ENCODE peak calls at places on chromosomes 2 and 18, in five cellular contexts. O is IMR-90, N is colonic mucosa, E is HCT116, R is astrocyte. K is an unnamed sample. For H3K9me3 and H3K4me1, the result is how much of the 10 kb centered on the place peaks cover.

GRCh38 chr2:84919885-84920580 is 14.6 kb downstream of the TMSB10 start:
- DNase-seq in R (peak), O (peak), N (no peak), E (peak), K (peak)

GRCh38 chr18:79388043-79388442 is 7.7 kb upstream of the NFATC1 start:
- DNase-seq in N (peak), R (no peak), E (no peak), O (no peak), K (no peak)

GRCh38 chr2:167196461-167197252 is 308.4 kb downstream of the XIRP2 start:
- DNase-seq in E (no peak), N (peak), R (peak), O (peak), K (peak)

GRCh38 chr2:27209621-27210401 is 2.0 kb upstream of the ATRAID start:
- DNase-seq in R (no peak), E (no peak), O (peak), N (peak), K (no peak)

GRCh38 chr2:111668741-111669140 is 215.3 kb downstream of the ANAPC1 start:
- DNase-seq in O (no peak), E (no peak), R (no peak), N (peak), K (no peak)

GRCh38 chr2:240646061-240646899 is 21.0 kb downstream of the GPR35 start:
- DNase-seq in E (no peak), N (no peak), R (no peak), O (no peak), K (no peak)

GRCh38 chr2:41718703-41719102 is 329.1 kb upstream of the PKDCC start:
- DNase-seq in R (no peak), E (no peak), N (no peak), O (no peak), K (no peak)

GRCh38 chr18:31241425-31241824 is 76.5 kb upstream of the DSG1 start:
- DNase-seq in O (no peak), E (no peak), R (no peak), N (no peak), K (no peak)

GRCh38 chr2:178297091-178297411 is 102.7 kb downstream of the OSBPL6 start:
- DNase-seq in E (no peak), O (no peak), R (no peak), N (no peak), K (no peak)

GRCh38 chr2:2850218-2850850 is 519.3 kb upstream of the MYT1L start:
- DNase-seq in N (no peak), O (no peak), R (no peak), E (no peak), K (no peak)

GRCh38 chr2:106869512-106870276 is 16.3 kb downstream of the ST6GAL2 start:
- DNase-seq in O (no peak), E (no peak), N (no peak), R (no peak), K (no peak)

GRCh38 chr2:206520450-206520849 is 77.1 kb downstream of the ADAM23 start:
- DNase-seq in N (no peak), R (no peak), O (no peak), E (no peak), K (no peak)

GRCh38 chr2:202069189-202070050 is 3.6 kb upstream of the KIAA2012 start:
- DNase-seq in R (no peak), E (no peak), N (peak), O (no peak), K (no peak)

GRCh38 chr2:218960196-218961165 is 1.0 kb downstream of the CDK5R2 start:
- DNase-seq in R (no peak), O (no peak), N (no peak), E (no peak), K (no peak)

GRCh38 chr18:38695559-38696270 is 1130.1 kb upstream of the CELF4 start:
- DNase-seq in N (no peak), O (no peak), E (no peak), R (peak), K (peak)

GRCh38 chr18:61896767-61897166 is 4.0 kb upstream of the RNF152 start:
- DNase-seq in N (peak), O (peak), E (no peak), R (peak), K (no peak)

GRCh38 chr2:3294066-3294465 is 83.6 kb downstream of the EIPR1 start:
- DNase-seq in O (no peak), E (no peak), R (no peak), N (no peak), K (no peak)

GRCh38 chr18:5066380-5066977 is 130.6 kb downstream of the AKAIN1 start:
- DNase-seq in E (no peak), N (peak), O (no peak), R (no peak), K (no peak)

GRCh38 chr2:21042958-21043743 is 722 bp downstream of the APOB start:
- DNase-seq in E (peak), O (peak), R (peak), N (peak), K (peak)

GRCh38 chr18:26746284-26747130 is 119.0 kb downstream of the AQP4 start:
- DNase-seq in O (no peak), N (no peak), R (no peak), E (no peak), K (peak)

GRCh38 chr2:42513252-42513918 is 19.6 kb upstream of the KCNG3 start:
- DNase-seq in O (peak), N (peak), R (peak), E (peak), K (peak)

GRCh38 chr2:152223997-152224396 is 48.4 kb upstream of the STAM2 start:
- DNase-seq in N (no peak), O (peak), E (no peak), R (no peak), K (peak)

GRCh38 chr2:135063210-135063609 is 11.1 kb downstream of the RAB3GAP1 start:
- DNase-seq in E (no peak), O (no peak), R (no peak), N (no peak), K (peak)

GRCh38 chr2:28640908-28641300 is 110.7 kb upstream of the PPP1CB start:
- DNase-seq in N (no peak), E (no peak), O (no peak), R (no peak), K (no peak)

GRCh38 chr2:26740346-26740745 is 23.7 kb upstream of the SLC35F6 start:
- DNase-seq in O (no peak), R (no peak), E (no peak), N (no peak), K (no peak)

GRCh38 chr2:46847185-46847710 is 68.4 kb downstream of the MCFD2 start:
- DNase-seq in R (peak), E (no peak), N (peak), O (peak), K (peak)

GRCh38 chr18:58390399-58390798 is 238.5 kb downstream of the ALPK2 start:
- DNase-seq in N (no peak), O (no peak), R (no peak), E (no peak), K (no peak)

GRCh38 chr2:44392338-44392943 is 30.7 kb downstream of the CAMKMT start:
- DNase-seq in N (peak), E (peak), O (peak), R (no peak), K (peak)

GRCh38 chr2:79977782-79978181 is 326.8 kb downstream of the LRRTM1 start:
- DNase-seq in O (peak), E (no peak), R (no peak), N (no peak), K (no peak)

GRCh38 chr2:62653582-62654422 is 51.7 kb upstream of the EHBP1 start:
- DNase-seq in O (peak), R (no peak), E (no peak), N (no peak), K (no peak)

GRCh38 chr2:26268184-26268583 is 23.4 kb downstream of the HADHB start:
- DNase-seq in N (no peak), R (peak), E (no peak), O (peak), K (peak)

GRCh38 chr2:226427538-226428307 is 371.9 kb downstream of the IRS1 start:
- DNase-seq in E (peak), N (no peak), O (peak), R (peak), K (peak)

GRCh38 chr18:48983793-48984437 is 33.1 kb upstream of the SMAD7 start:
- DNase-seq in O (peak), E (no peak), N (no peak), R (no peak), K (no peak)

GRCh38 chr2:20643826-20644225 is 7.1 kb downstream of the HS1BP3 start:
- DNase-seq in N (no peak), E (no peak), O (no peak), R (no peak), K (no peak)

GRCh38 chr18:61308795-61309393 is 24.3 kb upstream of the CDH20 start:
- DNase-seq in E (no peak), N (no peak), R (no peak), O (peak), K (peak)

GRCh38 chr2:42844901-42845685 is 52.7 kb upstream of the HAAO start:
- DNase-seq in E (no peak), N (peak), R (peak), O (peak), K (no peak)

GRCh38 chr2:222864296-222864695 is 3.5 kb downstream of the ACSL3 start:
- DNase-seq in R (peak), E (no peak), O (peak), N (no peak), K (peak)

GRCh38 chr18:490024-490366 is 10.5 kb downstream of the COLEC12 start:
- DNase-seq in O (no peak), E (no peak), N (no peak), R (no peak), K (no peak)

GRCh38 chr2:202034249-202035088 is 814 bp downstream of the FZD7 start:
- DNase-seq in N (peak), R (peak), E (no peak), O (no peak), K (peak)

GRCh38 chr2:96684883-96685282 is 42.3 kb downstream of the FER1L5 start:
- DNase-seq in E (no peak), O (no peak), R (no peak), N (no peak), K (no peak)

GRCh38 chr2:96685285-96685591 is 42.7 kb downstream of the FER1L5 start:
- DNase-seq in E (no peak), R (no peak), N (no peak), O (no peak), K (no peak)

GRCh38 chr2:96683307-96683706 is 40.7 kb downstream of the FER1L5 start:
- DNase-seq in O (no peak), N (no peak), R (no peak), E (no peak), K (no peak)

GRCh38 chr2:96685592-96686459 is 43.3 kb downstream of the FER1L5 start:
- DNase-seq in R (no peak), N (no peak), E (no peak), O (no peak), K (peak)

DNA sequence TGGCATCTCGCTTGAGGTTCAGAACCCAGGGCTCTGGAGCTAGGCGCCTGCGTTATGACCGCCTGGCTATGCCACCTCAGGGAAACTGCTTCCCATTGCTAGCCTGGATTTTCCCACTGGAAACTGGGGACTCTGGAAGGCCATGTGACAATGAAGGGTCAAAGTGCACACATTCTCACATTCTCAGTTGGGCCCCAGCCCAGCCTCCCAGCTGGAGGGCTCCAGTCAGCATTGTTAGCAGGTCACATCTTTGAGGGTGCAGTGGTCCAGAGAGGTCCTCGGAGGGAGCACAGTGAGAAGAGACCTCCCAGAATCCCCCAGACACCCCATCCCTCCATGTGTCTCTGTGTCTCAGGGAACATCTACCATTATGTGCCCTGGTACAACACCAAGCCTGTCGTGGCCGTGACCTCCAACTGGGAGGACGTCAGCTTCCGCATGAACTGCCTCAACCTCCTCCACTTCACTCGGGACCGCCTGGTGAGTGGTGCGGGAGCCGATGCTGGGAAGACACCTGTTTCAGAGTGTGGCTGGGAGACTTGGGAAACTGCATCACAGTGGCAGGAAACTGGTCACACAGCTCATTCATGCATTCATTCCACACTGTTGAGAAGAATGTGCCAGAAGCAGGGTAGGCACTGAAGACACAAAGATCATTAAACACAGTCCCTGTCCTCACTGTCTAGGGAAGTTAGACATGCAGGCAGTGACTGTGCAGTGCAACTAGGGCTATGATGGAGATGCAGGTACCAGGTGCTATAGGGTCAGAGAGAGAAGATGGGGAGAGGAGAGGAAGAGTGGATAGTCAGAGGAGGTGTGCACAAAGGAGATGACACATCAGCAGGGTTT is 41.6 kb downstream of the FER1L5 start:
- DNase-seq in E (no peak), N (peak), O (no peak), R (no peak), K (no peak)
- H3K9me3 ChIP-seq in E (under half), N (under half), O (under half), R (under half), K (under half)

GRCh38 chr18:55420665-55420964 is 167.4 kb downstream of the TCF4 start:
- DNase-seq in O (no peak), E (no peak), R (no peak), N (no peak), K (no peak)

GRCh38 chr18:55420977-55421611 is 166.9 kb downstream of the TCF4 start:
- DNase-seq in E (no peak), O (no peak), R (no peak), N (no peak), K (no peak)

GRCh38 chr18:55419132-55419938 is 168.7 kb downstream of the TCF4 start:
- DNase-seq in O (peak), E (no peak), R (peak), N (no peak), K (no peak)

GRCh38 chr18:55418439-55418838 is 169.6 kb downstream of the TCF4 start:
- DNase-seq in E (no peak), O (no peak), N (no peak), R (no peak), K (no peak)

GRCh38 chr18:55419939-55420664 is 167.9 kb downstream of the TCF4 start:
- DNase-seq in O (no peak), R (peak), N (no peak), E (no peak), K (no peak)
- H3K4me1 ChIP-seq in O (under half), R (under half), N (under half), E (under half), K (under half)

GRCh38 chr2:121211251-121211650 is 73.8 kb downstream of the TFCP2L1 start:
- DNase-seq in E (no peak), O (no peak), R (no peak), N (peak), K (no peak)

GRCh38 chr2:121212661-121213325 is 72.2 kb downstream of the TFCP2L1 start:
- DNase-seq in N (peak), R (no peak), O (no peak), E (no peak), K (no peak)

GRCh38 chr2:121213386-121213785 is 71.6 kb downstream of the TFCP2L1 start:
- DNase-seq in R (no peak), E (no peak), N (peak), O (no peak), K (no peak)

GRCh38 chr2:121210691-121211090 is 74.3 kb downstream of the TFCP2L1 start:
- DNase-seq in N (peak), R (no peak), E (peak), O (no peak), K (no peak)

DNA sequence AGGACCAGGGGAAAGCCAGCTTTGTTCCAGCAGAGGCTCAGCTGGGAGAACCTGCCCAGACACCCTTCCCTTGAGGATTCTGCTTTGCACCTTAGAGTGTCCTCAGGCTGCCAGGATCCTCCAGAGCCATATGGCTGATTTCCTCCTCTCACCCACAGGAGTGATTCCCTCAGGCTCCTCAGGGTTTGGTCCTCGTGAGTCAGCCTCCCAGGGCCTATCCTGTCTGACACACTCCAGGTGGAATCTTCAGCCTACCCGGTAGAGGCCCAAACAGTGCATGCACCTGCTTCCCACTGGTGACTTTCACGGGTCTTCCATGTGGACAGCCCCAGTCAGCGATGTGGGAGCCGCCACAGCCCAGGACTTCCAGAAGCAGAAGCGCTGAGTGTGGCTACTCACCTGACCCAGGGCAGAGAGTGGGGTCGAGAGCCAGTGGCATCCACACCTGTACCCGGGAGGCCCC is 73.3 kb downstream of the TFCP2L1 start:
- DNase-seq in R (no peak), E (no peak), N (no peak), O (no peak), K (no peak)
- H3K9ac ChIP-seq in R (no peak), E (no peak), N (peak), O (no peak), K (no peak)

GRCh38 chr2:204977914-204978313 is 432.6 kb downstream of the PARD3B start:
- DNase-seq in N (no peak), E (no peak), O (no peak), R (no peak), K (no peak)
- H3K9me3 ChIP-seq in N (under half), E (under half), O (under half), R (under half), K (under half)

GRCh38 chr18:35028556-35028955 is 12.7 kb upstream of the MAPRE2 start:
- DNase-seq in E (no peak), R (peak), N (no peak), O (no peak), K (no peak)

GRCh38 chr18:35029103-35029502 is 12.1 kb upstream of the MAPRE2 start:
- DNase-seq in O (peak), R (peak), N (no peak), E (no peak), K (no peak)

GRCh38 chr18:35030234-35030989 is 10.8 kb upstream of the MAPRE2 start:
- DNase-seq in R (no peak), N (peak), E (no peak), O (no peak), K (no peak)

GRCh38 chr18:35029770-35030169 is 11.4 kb upstream of the MAPRE2 start:
- DNase-seq in E (no peak), O (no peak), R (no peak), N (no peak), K (no peak)

GRCh38 chr18:35032113-35032512 is 9.1 kb upstream of the MAPRE2 start:
- DNase-seq in N (no peak), E (no peak), R (no peak), O (no peak), K (no peak)
- H3K4me1 ChIP-seq in N (under half), E (under half), R (under half), O (under half), K (under half)

DNA sequence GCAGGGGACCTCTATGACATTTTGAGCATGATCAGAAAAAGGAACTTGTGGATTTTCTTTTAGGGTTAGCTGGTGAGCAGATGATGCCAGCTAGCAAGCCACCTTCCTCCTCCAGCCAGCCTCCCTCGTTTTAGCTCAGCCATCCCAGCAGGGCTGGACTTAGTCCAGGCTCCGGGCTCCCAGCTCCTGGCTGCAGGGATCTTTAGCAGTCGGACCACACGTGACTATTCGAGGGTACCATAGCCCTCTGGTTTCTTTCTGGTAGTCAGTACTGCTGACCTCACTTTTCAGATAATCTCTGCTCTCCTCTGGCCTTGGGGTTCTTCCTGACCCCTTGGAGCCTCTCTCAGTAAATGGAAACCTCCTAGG is 31.8 kb downstream of the NCK2 start:
- DNase-seq in N (no peak), E (no peak), R (no peak), O (no peak), K (no peak)
- H3K9ac ChIP-seq in N (no peak), E (no peak), R (no peak), O (no peak), K (no peak)

DNA sequence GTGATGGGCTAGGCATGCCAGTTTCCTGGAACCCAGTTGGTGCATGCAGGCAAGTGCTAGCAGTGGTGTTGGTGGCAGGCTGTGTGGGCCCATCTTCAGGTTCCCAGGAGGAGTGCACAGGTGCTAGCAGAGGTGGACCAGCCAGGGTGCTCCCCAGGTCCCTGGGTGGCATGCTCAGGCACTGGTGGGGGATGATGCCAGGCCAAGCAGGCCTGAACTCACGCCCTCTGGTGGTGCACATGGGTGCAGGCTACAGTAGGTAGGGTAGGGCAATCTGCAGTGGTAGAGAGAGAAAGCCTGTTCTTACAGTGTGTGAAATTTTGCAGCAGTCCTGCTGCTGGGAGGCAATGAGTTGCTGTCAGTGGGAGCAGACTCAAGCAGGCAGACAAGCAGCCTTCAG is 1651.8 kb downstream of the DPP10 start:
- DNase-seq in O (no peak), E (no peak), N (no peak), R (no peak), K (no peak)
- H3K9me3 ChIP-seq in O (under half), E (under half), N (under half), R (under half), K (under half)

GRCh38 chr2:160583162-160583522 is 89.5 kb upstream of the RBMS1 start:
- DNase-seq in N (no peak), O (peak), E (no peak), R (peak), K (peak)

GRCh38 chr2:160581035-160581434 is 87.4 kb upstream of the RBMS1 start:
- DNase-seq in R (peak), N (no peak), O (peak), E (no peak), K (no peak)

GRCh38 chr2:160583823-160584537 is 90.4 kb upstream of the RBMS1 start:
- DNase-seq in N (no peak), E (no peak), R (no peak), O (no peak), K (no peak)

GRCh38 chr2:160582481-160583161 is 89.0 kb upstream of the RBMS1 start:
- DNase-seq in O (peak), E (no peak), N (no peak), R (peak), K (peak)

GRCh38 chr2:160581448-160581847 is 87.8 kb upstream of the RBMS1 start:
- DNase-seq in E (no peak), N (no peak), R (no peak), O (no peak), K (no peak)
- H3K4me1 ChIP-seq in E (under half), N (under half), R (under half), O (under half), K (half or more)

GRCh38 chr2:231162036-231162345 is 36.4 kb upstream of the ARMC9 start:
- DNase-seq in E (no peak), N (no peak), O (peak), R (peak), K (peak)
- H3K9ac ChIP-seq in E (no peak), N (no peak), O (no peak), R (peak), K (peak)

K was measured in adipocyte.